ENCODE peak calls at places on chromosomes 13 and 19, in nine cellular contexts. U is tibial artery, N is neural progenitor cell, O is adrenal gland, A is DND-41, K is A673, D is bronchial epithelial cell, Q is brain microvascular endothelial cell, V is heart left ventricle. I is an unnamed sample.
A peak's percentile ranks its signal among the peaks of the same experiment; 100 is the strongest.

GRCh38 chr19:47469719-47470118 is 2.0 kb downstream of the SLC8A2 start:
- DNase-seq in U (no peak), N (no peak), O (no peak), A (no peak), K (no peak), D (no peak), Q (no peak), V (no peak), I (no peak)

GRCh38 chr13:30307194-30307965 is at the start of gene KATNAL1:
- DNase-seq in U (peak; percentile 71), N (peak; percentile 90), O (peak; percentile 83), A (peak; percentile 87), K (peak; percentile 95), D (peak; percentile 12), Q (peak; percentile 52), V (peak; percentile 89), I (no peak)

GRCh38 chr13:27171244-27171829 is at the start of gene USP12:
- DNase-seq in U (no peak), N (no peak), O (no peak), A (peak; percentile 46), K (peak; percentile 54), D (no peak), Q (no peak), V (peak; percentile 42), I (no peak)

GRCh38 chr19:19418548-19419260 is 13.2 kb downstream of the GATAD2A start:
- DNase-seq in U (no peak), N (no peak), O (no peak), A (peak; percentile 27), K (no peak), D (no peak), Q (no peak), V (no peak), I (peak; percentile 28)

GRCh38 chr19:18995804-18996241 is 37.5 kb downstream of the SUGP2 start:
- DNase-seq in U (no peak), N (peak; percentile 89), O (no peak), A (peak; percentile 52), K (peak; percentile 97), D (peak; percentile 64), Q (peak; percentile 88), V (peak; percentile 78), I (peak; percentile 81)

GRCh38 chr13:32409561-32410440 is 18.1 kb downstream of the N4BP2L1 start:
- DNase-seq in U (peak; percentile 52), N (peak; percentile 60), O (no peak), A (no peak), K (no peak), D (peak; percentile 21), Q (peak; percentile 50), V (peak; percentile 71), I (peak; percentile 27)

GRCh38 chr19:3319643-3320353 is 46.6 kb upstream of the NFIC start:
- DNase-seq in U (no peak), N (no peak), O (no peak), A (no peak), K (peak; percentile 44), D (no peak), Q (peak; percentile 38), V (no peak), I (no peak)

GRCh38 chr19:35042056-35042730 is 672 bp downstream of the HPN start:
- DNase-seq in U (no peak), N (no peak), O (no peak), A (no peak), K (no peak), D (no peak), Q (no peak), V (no peak), I (no peak)

GRCh38 chr19:13001502-13002388 is 6.5 kb downstream of the NFIX start:
- DNase-seq in U (peak; percentile 87), N (no peak), O (no peak), A (no peak), K (no peak), D (no peak), Q (no peak), V (peak; percentile 86), I (no peak)

GRCh38 chr19:19537321-19538048 is 580 bp upstream of the CILP2 start:
- DNase-seq in U (no peak), N (no peak), O (no peak), A (no peak), K (no peak), D (no peak), Q (no peak), V (no peak), I (no peak)

GRCh38 chr19:4112367-4112766 is 11.6 kb downstream of the MAP2K2 start:
- DNase-seq in U (no peak), N (no peak), O (no peak), A (no peak), K (no peak), D (no peak), Q (no peak), V (no peak), I (no peak)

GRCh38 chr19:48540110-48540509 is 11.9 kb upstream of the SULT2B1 start:
- DNase-seq in U (no peak), N (no peak), O (no peak), A (no peak), K (no peak), D (no peak), Q (no peak), V (no peak), I (no peak)

GRCh38 chr13:21075303-21076264 is 14.2 kb upstream of the LATS2 start:
- DNase-seq in U (no peak), N (peak; percentile 64), O (no peak), A (no peak), K (no peak), D (no peak), Q (no peak), V (peak; percentile 58), I (no peak)

GRCh38 chr13:94431987-94432386 is 47.5 kb downstream of the DCT start:
- DNase-seq in U (no peak), N (no peak), O (no peak), A (peak; percentile 12), K (no peak), D (no peak), Q (no peak), V (no peak), I (no peak)

GRCh38 chr19:5076440-5077208 is 107.7 kb downstream of the KDM4B start:
- DNase-seq in U (no peak), N (no peak), O (no peak), A (no peak), K (no peak), D (no peak), Q (no peak), V (no peak), I (no peak)

GRCh38 chr19:16588089-16588823 is 16.0 kb upstream of the SLC35E1 start:
- DNase-seq in U (no peak), N (no peak), O (no peak), A (peak; percentile 82), K (no peak), D (no peak), Q (no peak), V (no peak), I (no peak)

GRCh38 chr13:48158290-48158689 is 63.4 kb upstream of the MED4 start:
- DNase-seq in U (no peak), N (no peak), O (no peak), A (peak; percentile 46), K (peak; percentile 19), D (peak; percentile 84), Q (no peak), V (no peak), I (no peak)

GRCh38 chr19:30315159-30315558 is 57.0 kb upstream of the ZNF536 start:
- DNase-seq in U (no peak), N (no peak), O (no peak), A (no peak), K (no peak), D (no peak), Q (no peak), V (no peak), I (no peak)

GRCh38 chr13:21341637-21342422 is 117.3 kb downstream of the ZDHHC20 start:
- DNase-seq in U (no peak), N (no peak), O (no peak), A (no peak), K (no peak), D (no peak), Q (no peak), V (no peak), I (no peak)

GRCh38 chr19:32627714-32628253 is 46.8 kb downstream of the PDCD5 start:
- DNase-seq in U (no peak), N (no peak), O (no peak), A (no peak), K (no peak), D (no peak), Q (no peak), V (peak; percentile 34), I (no peak)
- TF ChIP-seq CTCF in U (no peak), N (no peak), O (no peak), A (no peak), K (no peak), D (no peak), Q (no peak), V (no peak), I (no peak)

GRCh38 chr13:28338202-28338601 is 156.7 kb downstream of the FLT1 start:
- DNase-seq in U (no peak), N (no peak), O (no peak), A (no peak), K (no peak), D (no peak), Q (no peak), V (no peak), I (peak; percentile 80)
- H3K4me3 ChIP-seq in U (no peak overlapping the region), N (no peak overlapping the region), O (no peak overlapping the region), A (no peak overlapping the region), K (no peak overlapping the region), D (no peak overlapping the region), Q (no peak overlapping the region), V (no peak overlapping the region), I (no peak overlapping the region)

DNA sequence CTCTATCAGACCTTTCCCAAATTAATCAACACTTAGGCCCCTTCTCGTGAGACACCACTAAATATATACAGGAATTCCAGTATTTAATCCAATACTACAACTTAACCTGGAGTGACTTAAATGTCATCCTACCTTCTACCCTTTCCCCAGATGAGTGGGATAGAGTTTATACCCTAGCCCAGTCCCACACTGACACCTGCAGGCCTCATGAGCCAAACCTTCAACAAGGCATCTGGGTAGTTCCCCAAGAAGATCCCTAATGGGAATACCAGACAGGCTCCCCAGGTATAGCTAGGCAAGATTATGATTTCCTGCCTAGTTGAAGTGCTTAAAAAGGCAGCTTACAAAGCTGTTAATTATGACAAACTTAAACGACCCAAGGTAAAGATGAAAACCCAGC is 15.9 kb downstream of the ZNF83 start:
- DNase-seq in U (no peak), N (peak; percentile 13), O (no peak), A (no peak), K (no peak), D (no peak), Q (no peak), V (no peak), I (no peak)
- TF ChIP-seq CTCF in U (no peak), N (peak; percentile 43), O (no peak), A (peak; percentile 39), K (no peak), D (no peak), Q (no peak), V (no peak), I (no peak)

DNA sequence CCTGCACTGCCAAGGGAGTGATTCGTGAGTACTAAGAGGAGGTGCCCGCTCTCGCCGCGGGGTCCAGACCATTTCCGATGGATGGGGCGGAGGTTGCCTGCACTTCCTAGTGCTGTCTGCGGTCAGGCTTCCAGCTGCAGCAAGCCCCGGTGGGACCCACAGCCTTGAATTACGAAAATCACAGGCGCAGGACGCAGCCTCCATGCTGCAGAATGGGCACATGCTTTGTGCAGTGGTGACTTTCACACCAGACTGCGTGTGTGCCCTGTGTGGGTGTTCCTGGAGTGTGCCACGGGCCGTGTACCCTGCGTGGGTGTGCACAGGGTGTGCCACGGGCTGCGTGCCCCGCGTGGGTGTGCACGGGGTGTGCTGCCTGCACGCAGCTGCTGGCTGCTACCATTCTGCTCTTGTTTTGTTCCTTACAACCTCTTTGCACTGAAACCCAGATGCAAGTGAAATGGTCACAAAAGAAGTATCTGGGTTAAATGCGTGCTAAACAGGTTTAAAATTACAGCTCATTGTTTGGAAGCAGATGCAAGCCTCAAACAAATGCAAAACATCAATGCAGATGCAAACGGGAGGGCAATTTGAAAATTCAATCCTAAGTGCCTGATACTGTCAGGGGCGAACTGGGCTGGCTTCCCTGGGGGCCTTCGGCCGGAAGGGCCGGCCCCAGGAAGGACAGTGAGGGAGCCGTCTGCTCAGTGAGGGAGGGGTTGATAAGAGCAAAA is 221.2 kb upstream of the SOX1 start:
- DNase-seq in U (no peak), N (no peak), O (no peak), A (no peak), K (no peak), D (no peak), Q (no peak), V (no peak), I (no peak)
- H3K4me3 ChIP-seq in U (no peak overlapping the region), N (no peak overlapping the region), O (no peak overlapping the region), A (no peak overlapping the region), K (no peak overlapping the region), D (no peak overlapping the region), Q (no peak overlapping the region), V (no peak overlapping the region), I (no peak overlapping the region)

I was measured in astrocyte of the cerebellum.